ENCODE peak calls at places on chromosomes 11 and 22, in nine cellular contexts. A is IMR-90, H is Peyer's patch, O is uterus, S is adrenal gland, R is A549, F is sigmoid colon, K is endothelial cell of umbilical vein, N is lower leg skin. D is an unnamed sample.

GRCh38 chr22:43637267-43637666 is 174.8 kb downstream of the EFCAB6 start:
- DNase-seq in H (no peak), S (no peak), A (no peak), N (no peak), F (no peak), O (no peak), K (no peak), R (no peak), D (no peak)

GRCh38 chr11:84714316-84714780 is 912.8 kb downstream of the DLG2 start:
- DNase-seq in K (no peak), F (no peak), R (peak; percentile 58), O (no peak), H (peak; percentile 46), A (peak; percentile 6), N (no peak), S (peak; percentile 65), D (peak; percentile 76)

GRCh38 chr11:62556872-62557631 is 10.4 kb upstream of the AHNAK start:
- DNase-seq in O (no peak), S (no peak), N (no peak), F (no peak), A (peak; percentile 11), R (no peak), H (peak; percentile 82), K (no peak), D (peak; percentile 60)

GRCh38 chr11:59901306-59901705 is 22.7 kb downstream of the OOSP3 start:
- DNase-seq in F (no peak), A (no peak), H (no peak), S (no peak), K (peak; percentile 98), N (peak; percentile 20), O (no peak), R (peak; percentile 39), D (no peak)

GRCh38 chr11:73201249-73201648 is 16.8 kb upstream of the P2RY2 start:
- DNase-seq in K (no peak), S (no peak), F (peak; percentile 63), N (no peak), A (peak; percentile 39), H (peak; percentile 39), O (peak; percentile 6), R (no peak), D (no peak)

GRCh38 chr11:85167038-85167437 is 460.1 kb downstream of the DLG2 start:
- DNase-seq in N (no peak), R (no peak), A (peak; percentile 1), O (no peak), K (no peak), S (no peak), F (no peak), H (no peak), D (no peak)

GRCh38 chr11:10298342-10298741 is 4.3 kb upstream of the SBF2 start:
- DNase-seq in F (no peak), A (peak; percentile 98), S (no peak), O (no peak), R (peak; percentile 36), N (no peak), H (peak; percentile 57), K (no peak), D (peak; percentile 21)

GRCh38 chr11:115166826-115167225 is 337.4 kb downstream of the CADM1 start:
- DNase-seq in N (no peak), O (no peak), H (no peak), R (no peak), S (no peak), F (no peak), K (no peak), A (no peak), D (no peak)

GRCh38 chr22:48343461-48343860 is 1484.2 kb downstream of the BRD1 start:
- DNase-seq in S (no peak), N (no peak), H (no peak), K (no peak), F (no peak), O (no peak), R (no peak), A (no peak), D (no peak)

GRCh38 chr11:111766834-111767142 is 599 bp upstream of the PPP2R1B start:
- DNase-seq in R (no peak), O (no peak), S (no peak), N (no peak), K (no peak), F (no peak), H (no peak), A (no peak), D (peak; percentile 63)

GRCh38 chr11:13354335-13354734 is 76.7 kb downstream of the BMAL1 start:
- DNase-seq in S (no peak), H (no peak), O (no peak), N (no peak), R (peak; percentile 31), F (no peak), K (peak; percentile 44), A (peak; percentile 29), D (peak; percentile 12)

GRCh38 chr11:764322-765024 is 12.8 kb downstream of the GATD1 start:
- DNase-seq in F (no peak), A (no peak), S (no peak), N (no peak), O (no peak), R (no peak), H (no peak), K (no peak), D (no peak)

GRCh38 chr11:763549-764321 is 13.6 kb downstream of the GATD1 start:
- DNase-seq in O (no peak), H (no peak), K (no peak), S (no peak), R (no peak), A (no peak), N (no peak), F (no peak), D (no peak)

GRCh38 chr11:765802-766091 is 11.5 kb downstream of the GATD1 start:
- DNase-seq in S (peak; percentile 23), K (no peak), F (no peak), N (no peak), R (no peak), H (no peak), O (no peak), A (no peak), D (no peak)

GRCh38 chr11:766106-766940 is 11.0 kb downstream of the GATD1 start:
- DNase-seq in S (no peak), O (no peak), R (peak; percentile 51), H (no peak), K (no peak), A (no peak), N (no peak), F (no peak), D (no peak)

DNA sequence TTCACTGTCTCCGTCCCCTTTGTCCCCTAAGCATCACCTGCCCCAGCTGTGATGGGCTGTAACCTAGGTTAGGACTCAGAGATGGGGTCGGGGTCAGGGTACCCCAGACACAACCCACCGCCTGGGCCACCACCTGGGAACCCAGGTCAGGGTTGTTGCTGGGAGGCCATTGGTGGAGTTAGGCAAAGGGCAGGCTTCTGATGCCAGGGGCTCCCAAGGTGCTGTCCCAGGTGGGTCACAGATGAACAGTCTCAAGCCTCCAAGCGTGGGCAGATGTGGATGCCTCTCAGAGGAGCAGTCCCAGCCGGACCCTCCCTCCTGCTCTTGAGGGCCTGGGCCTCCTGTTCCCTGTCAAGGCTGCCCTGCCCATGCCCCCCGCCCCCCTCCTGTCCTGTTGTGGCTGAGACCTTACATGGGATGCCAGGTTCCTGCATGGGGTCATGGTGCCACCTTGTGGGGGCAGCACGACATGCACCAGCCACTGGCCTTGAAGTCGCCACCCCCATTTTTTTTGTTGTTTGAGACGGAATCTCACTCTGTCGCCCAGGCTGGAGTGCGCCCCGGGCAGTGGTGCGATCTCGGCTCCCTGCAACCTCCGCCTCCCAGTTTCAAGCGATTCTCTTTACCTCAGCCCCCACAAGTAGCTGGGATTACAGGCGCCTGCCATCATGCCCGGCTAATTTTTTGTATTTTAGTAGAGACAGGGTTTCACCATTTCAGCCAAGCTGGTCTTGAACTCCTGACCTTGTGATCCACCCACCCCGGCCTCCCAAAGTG is 12.1 kb downstream of the GATD1 start:
- DNase-seq in R (peak; percentile 82), O (no peak), K (peak; percentile 53), N (no peak), H (peak; percentile 76), S (peak; percentile 75), F (peak; percentile 75), A (peak; percentile 36), D (peak; percentile 73)
- TF ChIP-seq POLR2A in R (no peak), O (no peak), K (no peak), N (no peak), H (no peak), S (no peak), F (no peak), A (no peak), D (peak; percentile 35)

DNA sequence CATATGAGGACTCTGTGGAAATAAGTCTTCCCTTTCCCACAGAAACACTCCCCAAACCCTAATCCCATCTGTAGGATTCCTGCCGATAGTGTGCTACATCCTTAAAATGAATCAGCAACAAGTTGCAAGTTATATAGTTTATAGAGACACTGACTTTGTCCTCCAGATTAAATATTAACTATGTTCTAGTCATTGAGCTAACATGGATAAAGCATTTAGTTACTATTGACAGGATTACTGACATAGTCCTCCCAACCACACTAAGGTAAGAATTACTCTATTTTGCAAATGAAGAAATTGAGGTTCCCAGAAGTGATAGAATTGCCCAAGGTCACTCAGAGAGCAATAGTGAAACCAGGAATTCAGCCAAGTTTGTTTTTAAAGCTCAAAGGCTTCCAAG is 1.9 kb downstream of the OR52M1 start:
- DNase-seq in A (no peak), F (no peak), R (peak; percentile 17), N (no peak), K (no peak), S (no peak), O (no peak), H (no peak), D (no peak)
- TF ChIP-seq POLR2A in A (no peak), F (no peak), R (no peak), N (no peak), K (no peak), S (no peak), O (no peak), H (no peak), D (no peak)

GRCh38 chr22:46006379-46007002 is 29.5 kb upstream of the WNT7B start:
- DNase-seq in F (peak; percentile 98), S (peak; percentile 98), N (peak; percentile 90), A (peak; percentile 80), O (peak; percentile 94), H (peak; percentile 96), K (peak; percentile 82), R (peak; percentile 85), D (peak; percentile 86)

GRCh38 chr22:46007003-46007847 is 30.3 kb upstream of the WNT7B start:
- DNase-seq in H (peak; percentile 70), K (peak; percentile 77), O (peak; percentile 78), F (peak; percentile 89), A (peak; percentile 72), N (peak; percentile 68), R (peak; percentile 66), S (peak; percentile 79), D (no peak)

GRCh38 chr22:46008291-46008690 is 31.3 kb upstream of the WNT7B start:
- DNase-seq in O (no peak), R (no peak), F (no peak), S (no peak), H (no peak), A (no peak), K (no peak), N (no peak), D (no peak)

GRCh38 chr22:46008836-46009596 is 32.1 kb upstream of the WNT7B start:
- DNase-seq in A (no peak), F (peak; percentile 63), K (no peak), R (no peak), O (peak; percentile 12), N (no peak), H (no peak), S (no peak), D (no peak)

GRCh38 chr22:46007848-46008261 is 30.9 kb upstream of the WNT7B start:
- DNase-seq in O (peak; percentile 91), A (peak; percentile 87), H (peak; percentile 65), K (peak; percentile 44), F (peak; percentile 96), R (no peak), S (no peak), N (peak; percentile 79), D (no peak)
- TF ChIP-seq POLR2A in O (peak; percentile 16), A (no peak), H (no peak), K (no peak), F (no peak), R (no peak), S (no peak), N (no peak), D (no peak)

GRCh38 chr11:592501-592900 is 16.2 kb downstream of the PHRF1 start:
- DNase-seq in N (no peak), A (no peak), S (no peak), K (no peak), H (no peak), O (no peak), R (no peak), F (no peak), D (no peak)
- TF ChIP-seq POLR2A in N (no peak), A (no peak), S (no peak), K (no peak), H (no peak), O (no peak), R (no peak), F (no peak), D (no peak)

D was measured in erythroblast.